ENCODE peak calls at places on chromosomes 1 and 21, in seven cellular contexts. I is cardiac fibroblast, E is fibroblast of mammary gland, N is spleen, D is endothelial cell of umbilical vein, O is astrocyte of the spinal cord, K is mammary epithelial cell. W is an unnamed sample.

GRCh38 chr1:1144122-1144842 is 28.4 kb upstream of the C1orf159 start:
- DNase-seq in I (no peak), E (no peak), N (peak; percentile 92), D (no peak), O (no peak), K (no peak), W (no peak)

GRCh38 chr1:50661626-50662025 is 238.4 kb upstream of the DMRTA2 start:
- DNase-seq in I (peak; percentile 64), E (peak; percentile 54), N (no peak), D (no peak), O (peak; percentile 34), K (no peak), W (no peak)

GRCh38 chr1:15515026-15515663 is 8.9 kb downstream of the CASP9 start:
- DNase-seq in I (peak; percentile 54), E (peak; percentile 44), N (peak; percentile 17), D (no peak), O (no peak), K (no peak), W (peak; percentile 19)

GRCh38 chr1:201191723-201192477 is 1.3 kb downstream of the IGFN1 start:
- DNase-seq in I (peak; percentile 91), E (peak; percentile 99), N (peak; percentile 38), D (peak; percentile 13), O (peak; percentile 87), K (peak; percentile 92), W (peak; percentile 51)

GRCh38 chr1:118325545-118326225 is 140.7 kb upstream of the SPAG17 start:
- DNase-seq in I (peak; percentile 31), E (peak; percentile 65), N (no peak), D (no peak), O (no peak), K (peak; percentile 54), W (no peak)

GRCh38 chr1:225882699-225883615 is 777 bp upstream of the TMEM63A start:
- DNase-seq in I (peak; percentile 55), E (peak; percentile 38), N (peak; percentile 90), D (peak; percentile 62), O (peak; percentile 36), K (peak; percentile 37), W (peak; percentile 37)

GRCh38 chr1:203627819-203628184 is 1.2 kb downstream of the ATP2B4 start:
- DNase-seq in I (peak; percentile 65), E (peak; percentile 56), N (no peak), D (peak; percentile 59), O (peak; percentile 47), K (peak; percentile 58), W (no peak)

GRCh38 chr1:15000030-15000429 is 153.5 kb upstream of the TMEM51 start:
- DNase-seq in I (no peak), E (no peak), N (no peak), D (no peak), O (no peak), K (no peak), W (no peak)

GRCh38 chr1:218257971-218258370 is 27.1 kb upstream of the RRP15 start:
- DNase-seq in I (no peak), E (no peak), N (no peak), D (no peak), O (no peak), K (no peak), W (no peak)

GRCh38 chr1:247370786-247371732 is 39.4 kb upstream of the ZNF496 start:
- DNase-seq in I (peak; percentile 48), E (no peak), N (no peak), D (no peak), O (no peak), K (no peak), W (peak; percentile 40)

GRCh38 chr1:167198518-167199133 is 22.1 kb upstream of the POU2F1 start:
- DNase-seq in I (no peak), E (no peak), N (no peak), D (no peak), O (no peak), K (no peak), W (no peak)

GRCh38 chr21:14685568-14685967 is 139.5 kb upstream of the SAMSN1 start:
- DNase-seq in I (no peak), E (no peak), N (no peak), D (no peak), O (no peak), K (no peak), W (no peak)

GRCh38 chr1:54681396-54681795 is 34.3 kb upstream of the TTC4 start:
- DNase-seq in I (peak; percentile 8), E (no peak), N (no peak), D (no peak), O (no peak), K (peak; percentile 24), W (peak; percentile 22)

GRCh38 chr21:16072692-16073091 is 342.9 kb downstream of the USP25 start:
- DNase-seq in I (peak; percentile 75), E (peak; percentile 99), N (no peak), D (no peak), O (peak; percentile 87), K (no peak), W (peak; percentile 84)

GRCh38 chr1:246455487-246455886 is 51.6 kb downstream of the SMYD3 start:
- DNase-seq in I (no peak), E (no peak), N (no peak), D (no peak), O (no peak), K (no peak), W (no peak)

GRCh38 chr1:224211262-224211962 is 28.4 kb downstream of the DEGS1 start:
- DNase-seq in I (peak; percentile 93), E (peak; percentile 87), N (no peak), D (peak; percentile 62), O (peak; percentile 79), K (peak; percentile 68), W (peak; percentile 81)

GRCh38 chr1:1033009-1033587 is 13.2 kb downstream of the AGRN start:
- DNase-seq in I (peak; percentile 64), E (peak; percentile 43), N (peak; percentile 96), D (peak; percentile 80), O (peak; percentile 72), K (no peak), W (peak; percentile 72)

GRCh38 chr1:201890806-201891450 is 2.2 kb downstream of the SHISA4 start:
- DNase-seq in I (no peak), E (no peak), N (peak; percentile 33), D (no peak), O (no peak), K (no peak), W (no peak)

GRCh38 chr21:20997633-20998455 is at the start of gene NCAM2:
- DNase-seq in I (peak; percentile 69), E (peak; percentile 66), N (peak; percentile 89), D (peak; percentile 4), O (peak; percentile 80), K (peak; percentile 9), W (peak; percentile 81)

GRCh38 chr1:208235983-208236761 is 8.0 kb downstream of the PLXNA2 start:
- DNase-seq in I (peak; percentile 80), E (peak; percentile 47), N (no peak), D (peak; percentile 87), O (peak; percentile 85), K (no peak), W (peak; percentile 86)

GRCh38 chr1:125085720-125086591 is 3901.2 kb downstream of the SRGAP2C start:
- DNase-seq in I (no peak), E (no peak), N (peak; percentile 41), D (no peak), O (no peak), K (no peak), W (no peak)

GRCh38 chr1:212977781-212978645 is 27.7 kb downstream of the VASH2 start:
- DNase-seq in I (no peak), E (no peak), N (no peak), D (no peak), O (peak; percentile 46), K (no peak), W (no peak)

GRCh38 chr1:74357150-74357549 is 122.0 kb downstream of the TNNI3K start:
- DNase-seq in I (no peak), E (no peak), N (no peak), D (no peak), O (no peak), K (no peak), W (no peak)

GRCh38 chr21:32520885-32521735 is 64.2 kb downstream of the TCP10L start:
- DNase-seq in I (peak; percentile 98), E (peak; percentile 98), N (peak; percentile 84), D (peak; percentile 98), O (peak; percentile 91), K (peak; percentile 68), W (peak; percentile 99)

GRCh38 chr1:115365738-115366137 is 27.7 kb upstream of the NGF start:
- DNase-seq in I (no peak), E (no peak), N (no peak), D (no peak), O (no peak), K (no peak), W (no peak)

GRCh38 chr1:86507935-86508582 is 38.8 kb upstream of the CLCA4 start:
- DNase-seq in I (peak; percentile 71), E (peak; percentile 63), N (no peak), D (peak; percentile 28), O (peak; percentile 43), K (no peak), W (peak; percentile 66)

GRCh38 chr1:154988053-154988954 is 5.1 kb upstream of the LENEP start:
- DNase-seq in I (no peak), E (no peak), N (peak; percentile 64), D (no peak), O (no peak), K (no peak), W (no peak)
- TF ChIP-seq CTCF in I (no peak), E (no peak), N (no peak), D (no peak), O (no peak), K (no peak), W (no peak)

GRCh38 chr1:11858158-11858557 is 587 bp downstream of the NPPB start:
- DNase-seq in I (no peak), E (no peak), N (no peak), D (no peak), O (no peak), K (no peak), W (no peak)
- H3K4me3 ChIP-seq in I (no peak overlapping the region), E (no peak overlapping the region), N (no peak overlapping the region), D (no peak overlapping the region), O (no peak overlapping the region), K (no peak overlapping the region), W (no peak overlapping the region)

GRCh38 chr1:94528271-94528670 is 13.3 kb downstream of the F3 start:
- DNase-seq in I (no peak), E (peak; percentile 48), N (no peak), D (no peak), O (peak; percentile 23), K (peak; percentile 74), W (no peak)
- TF ChIP-seq CTCF in I (no peak), E (peak; percentile 5), N (no peak), D (no peak), O (no peak), K (peak; percentile 20), W (no peak)

GRCh38 chr21:41642399-41642798 is 124.5 kb downstream of the RIPK4 start:
- DNase-seq in I (no peak), E (peak; percentile 62), N (no peak), D (no peak), O (peak; percentile 77), K (no peak), W (peak; percentile 51)

GRCh38 chr21:41641510-41641815 is 125.4 kb downstream of the RIPK4 start:
- DNase-seq in I (no peak), E (no peak), N (no peak), D (no peak), O (no peak), K (no peak), W (no peak)

GRCh38 chr21:41641821-41642368 is 125.0 kb downstream of the RIPK4 start:
- DNase-seq in I (peak; percentile 95), E (peak; percentile 97), N (no peak), D (peak; percentile 71), O (peak; percentile 93), K (peak; percentile 97), W (peak; percentile 96)

GRCh38 chr21:41639766-41640165 is 127.1 kb downstream of the RIPK4 start:
- DNase-seq in I (no peak), E (no peak), N (no peak), D (no peak), O (no peak), K (no peak), W (no peak)

GRCh38 chr21:41640756-41641509 is 125.9 kb downstream of the RIPK4 start:
- DNase-seq in I (peak; percentile 74), E (peak; percentile 85), N (no peak), D (no peak), O (peak; percentile 21), K (peak; percentile 57), W (peak; percentile 73)
- H3K4me3 ChIP-seq in I (no peak overlapping the region), E (no peak overlapping the region), N (no peak overlapping the region), D (no peak overlapping the region), O (no peak overlapping the region), K (no peak overlapping the region), W (no peak overlapping the region)

W was measured in fibroblast of pulmonary artery.